ENCODE peak calls at places on chromosome 21, in ten cellular contexts. One of them, this sample, is unnamed.

GRCh38 chr21:38448619-38449186 is 49.6 kb downstream of the ERG start:
- DNase-seq in stomach: no peak
- DNase-seq in esophagus squamous epithelium: no peak
- DNase-seq in CD8-positive, alpha-beta T cell: no peak
- DNase-seq in BE2C: no peak
- DNase-seq in Peyer's patch: no peak
- DNase-seq in astrocyte of the spinal cord: no peak
- DNase-seq in colonic mucosa: no peak
- DNase-seq in lung: no peak
- DNase-seq in endothelial cell: no peak
- DNase-seq in this sample: no peak

GRCh38 chr21:40255665-40256064 is 388.4 kb downstream of the PCP4 start:
- DNase-seq in stomach: no peak
- DNase-seq in esophagus squamous epithelium: no peak
- DNase-seq in CD8-positive, alpha-beta T cell: no peak
- DNase-seq in BE2C: no peak
- DNase-seq in Peyer's patch: no peak
- DNase-seq in astrocyte of the spinal cord: no peak
- DNase-seq in colonic mucosa: no peak
- DNase-seq in lung: no peak
- DNase-seq in endothelial cell: no peak
- DNase-seq in this sample: no peak

GRCh38 chr21:39564200-39564599 is 48.5 kb upstream of the B3GALT5 start:
- DNase-seq in stomach: peak
- DNase-seq in esophagus squamous epithelium: no peak
- DNase-seq in CD8-positive, alpha-beta T cell: no peak
- DNase-seq in BE2C: no peak
- DNase-seq in Peyer's patch: no peak
- DNase-seq in astrocyte of the spinal cord: no peak
- DNase-seq in colonic mucosa: no peak
- DNase-seq in lung: no peak
- DNase-seq in endothelial cell: no peak
- DNase-seq in this sample: no peak

GRCh38 chr21:45087022-45087823 is 12.8 kb downstream of the ADARB1 start:
- DNase-seq in stomach: no peak
- DNase-seq in esophagus squamous epithelium: no peak
- DNase-seq in CD8-positive, alpha-beta T cell: no peak
- DNase-seq in BE2C: no peak
- DNase-seq in Peyer's patch: no peak
- DNase-seq in astrocyte of the spinal cord: peak
- DNase-seq in colonic mucosa: no peak
- DNase-seq in lung: no peak
- DNase-seq in endothelial cell: no peak
- DNase-seq in this sample: no peak

GRCh38 chr21:38802050-38803026 is 3.4 kb upstream of the ETS2 start:
- DNase-seq in stomach: no peak
- DNase-seq in esophagus squamous epithelium: no peak
- DNase-seq in CD8-positive, alpha-beta T cell: no peak
- DNase-seq in BE2C: no peak
- DNase-seq in Peyer's patch: no peak
- DNase-seq in astrocyte of the spinal cord: no peak
- DNase-seq in colonic mucosa: no peak
- DNase-seq in lung: no peak
- DNase-seq in endothelial cell: no peak
- DNase-seq in this sample: no peak

GRCh38 chr21:44392916-44393315 is 39.5 kb downstream of the TRPM2 start:
- DNase-seq in stomach: no peak
- DNase-seq in esophagus squamous epithelium: no peak
- DNase-seq in CD8-positive, alpha-beta T cell: no peak
- DNase-seq in BE2C: no peak
- DNase-seq in Peyer's patch: peak
- DNase-seq in astrocyte of the spinal cord: no peak
- DNase-seq in colonic mucosa: no peak
- DNase-seq in lung: no peak
- DNase-seq in endothelial cell: no peak
- DNase-seq in this sample: no peak

GRCh38 chr21:33660406-33660805 is 18.1 kb downstream of the ITSN1 start:
- DNase-seq in stomach: no peak
- DNase-seq in esophagus squamous epithelium: no peak
- DNase-seq in CD8-positive, alpha-beta T cell: no peak
- DNase-seq in BE2C: no peak
- DNase-seq in Peyer's patch: no peak
- DNase-seq in astrocyte of the spinal cord: peak
- DNase-seq in colonic mucosa: no peak
- DNase-seq in lung: no peak
- DNase-seq in endothelial cell: no peak
- DNase-seq in this sample: no peak

GRCh38 chr21:46100020-46100419 is 2.1 kb downstream of the COL6A2 start:
- DNase-seq in stomach: peak
- DNase-seq in esophagus squamous epithelium: no peak
- DNase-seq in CD8-positive, alpha-beta T cell: no peak
- DNase-seq in BE2C: no peak
- DNase-seq in Peyer's patch: no peak
- DNase-seq in astrocyte of the spinal cord: no peak
- DNase-seq in colonic mucosa: no peak
- DNase-seq in lung: peak
- DNase-seq in endothelial cell: no peak
- DNase-seq in this sample: no peak

GRCh38 chr21:45554477-45555175 is 12.4 kb upstream of the SLC19A1 start:
- DNase-seq in stomach: peak
- DNase-seq in esophagus squamous epithelium: no peak
- DNase-seq in CD8-positive, alpha-beta T cell: peak
- DNase-seq in BE2C: peak
- DNase-seq in Peyer's patch: peak
- DNase-seq in astrocyte of the spinal cord: peak
- DNase-seq in colonic mucosa: peak
- DNase-seq in lung: peak
- DNase-seq in endothelial cell: peak
- DNase-seq in this sample: peak

GRCh38 chr21:27645285-27645684 is 678.4 kb upstream of the ADAMTS5 start:
- DNase-seq in stomach: no peak
- DNase-seq in esophagus squamous epithelium: no peak
- DNase-seq in CD8-positive, alpha-beta T cell: no peak
- DNase-seq in BE2C: no peak
- DNase-seq in Peyer's patch: no peak
- DNase-seq in astrocyte of the spinal cord: peak
- DNase-seq in colonic mucosa: no peak
- DNase-seq in lung: no peak
- DNase-seq in endothelial cell: no peak
- DNase-seq in this sample: no peak

GRCh38 chr21:32102426-32102825 is 176.4 kb downstream of the MIS18A start:
- DNase-seq in stomach: no peak
- DNase-seq in esophagus squamous epithelium: no peak
- DNase-seq in CD8-positive, alpha-beta T cell: no peak
- DNase-seq in BE2C: no peak
- DNase-seq in Peyer's patch: no peak
- DNase-seq in astrocyte of the spinal cord: no peak
- DNase-seq in colonic mucosa: no peak
- DNase-seq in lung: no peak
- DNase-seq in endothelial cell: no peak
- DNase-seq in this sample: no peak

GRCh38 chr21:32096411-32096810 is 182.4 kb downstream of the MIS18A start:
- DNase-seq in stomach: no peak
- DNase-seq in esophagus squamous epithelium: no peak
- DNase-seq in CD8-positive, alpha-beta T cell: no peak
- DNase-seq in BE2C: peak
- DNase-seq in Peyer's patch: no peak
- DNase-seq in astrocyte of the spinal cord: no peak
- DNase-seq in colonic mucosa: no peak
- DNase-seq in lung: no peak
- DNase-seq in endothelial cell: peak
- DNase-seq in this sample: no peak

GRCh38 chr21:32103361-32103760 is 175.5 kb downstream of the MIS18A start:
- DNase-seq in stomach: no peak
- DNase-seq in esophagus squamous epithelium: no peak
- DNase-seq in CD8-positive, alpha-beta T cell: no peak
- DNase-seq in BE2C: no peak
- DNase-seq in Peyer's patch: no peak
- DNase-seq in astrocyte of the spinal cord: no peak
- DNase-seq in colonic mucosa: no peak
- DNase-seq in lung: no peak
- DNase-seq in endothelial cell: no peak
- DNase-seq in this sample: no peak

GRCh38 chr21:32101206-32101763 is 177.6 kb downstream of the MIS18A start:
- DNase-seq in stomach: no peak
- DNase-seq in esophagus squamous epithelium: no peak
- DNase-seq in CD8-positive, alpha-beta T cell: no peak
- DNase-seq in BE2C: no peak
- DNase-seq in Peyer's patch: no peak
- DNase-seq in astrocyte of the spinal cord: no peak
- DNase-seq in colonic mucosa: no peak
- DNase-seq in lung: no peak
- DNase-seq in endothelial cell: no peak
- DNase-seq in this sample: no peak

GRCh38 chr21:32099812-32100416 is 178.9 kb downstream of the MIS18A start:
- DNase-seq in stomach: no peak
- DNase-seq in esophagus squamous epithelium: no peak
- DNase-seq in CD8-positive, alpha-beta T cell: no peak
- DNase-seq in BE2C: no peak
- DNase-seq in Peyer's patch: no peak
- DNase-seq in astrocyte of the spinal cord: no peak
- DNase-seq in colonic mucosa: no peak
- DNase-seq in lung: no peak
- DNase-seq in endothelial cell: no peak
- DNase-seq in this sample: no peak
- TF ChIP-seq CTCF in stomach: no peak
- TF ChIP-seq CTCF in esophagus squamous epithelium: no peak
- TF ChIP-seq CTCF in CD8-positive, alpha-beta T cell: no peak
- TF ChIP-seq CTCF in BE2C: peak
- TF ChIP-seq CTCF in Peyer's patch: no peak
- TF ChIP-seq CTCF in astrocyte of the spinal cord: no peak
- TF ChIP-seq CTCF in colonic mucosa: no peak
- TF ChIP-seq CTCF in lung: no peak
- TF ChIP-seq CTCF in endothelial cell: no peak
- TF ChIP-seq CTCF in this sample: no peak

GRCh38 chr21:37077403-37077802 is 4.3 kb downstream of the TTC3 start:
- DNase-seq in stomach: no peak
- DNase-seq in esophagus squamous epithelium: no peak
- DNase-seq in CD8-positive, alpha-beta T cell: no peak
- DNase-seq in BE2C: no peak
- DNase-seq in Peyer's patch: no peak
- DNase-seq in astrocyte of the spinal cord: no peak
- DNase-seq in colonic mucosa: no peak
- DNase-seq in lung: no peak
- DNase-seq in endothelial cell: no peak
- DNase-seq in this sample: no peak

GRCh38 chr21:37082856-37083611 is 10.0 kb downstream of the TTC3 start:
- DNase-seq in stomach: no peak
- DNase-seq in esophagus squamous epithelium: no peak
- DNase-seq in CD8-positive, alpha-beta T cell: no peak
- DNase-seq in BE2C: no peak
- DNase-seq in Peyer's patch: no peak
- DNase-seq in astrocyte of the spinal cord: no peak
- DNase-seq in colonic mucosa: no peak
- DNase-seq in lung: no peak
- DNase-seq in endothelial cell: no peak
- DNase-seq in this sample: no peak

GRCh38 chr21:37076087-37076486 is 3.0 kb downstream of the TTC3 start:
- DNase-seq in stomach: no peak
- DNase-seq in esophagus squamous epithelium: no peak
- DNase-seq in CD8-positive, alpha-beta T cell: no peak
- DNase-seq in BE2C: no peak
- DNase-seq in Peyer's patch: no peak
- DNase-seq in astrocyte of the spinal cord: no peak
- DNase-seq in colonic mucosa: no peak
- DNase-seq in lung: no peak
- DNase-seq in endothelial cell: no peak
- DNase-seq in this sample: no peak

GRCh38 chr21:37082375-37082774 is 9.3 kb downstream of the TTC3 start:
- DNase-seq in stomach: no peak
- DNase-seq in esophagus squamous epithelium: no peak
- DNase-seq in CD8-positive, alpha-beta T cell: no peak
- DNase-seq in BE2C: no peak
- DNase-seq in Peyer's patch: no peak
- DNase-seq in astrocyte of the spinal cord: no peak
- DNase-seq in colonic mucosa: no peak
- DNase-seq in lung: no peak
- DNase-seq in endothelial cell: no peak
- DNase-seq in this sample: no peak

DNA sequence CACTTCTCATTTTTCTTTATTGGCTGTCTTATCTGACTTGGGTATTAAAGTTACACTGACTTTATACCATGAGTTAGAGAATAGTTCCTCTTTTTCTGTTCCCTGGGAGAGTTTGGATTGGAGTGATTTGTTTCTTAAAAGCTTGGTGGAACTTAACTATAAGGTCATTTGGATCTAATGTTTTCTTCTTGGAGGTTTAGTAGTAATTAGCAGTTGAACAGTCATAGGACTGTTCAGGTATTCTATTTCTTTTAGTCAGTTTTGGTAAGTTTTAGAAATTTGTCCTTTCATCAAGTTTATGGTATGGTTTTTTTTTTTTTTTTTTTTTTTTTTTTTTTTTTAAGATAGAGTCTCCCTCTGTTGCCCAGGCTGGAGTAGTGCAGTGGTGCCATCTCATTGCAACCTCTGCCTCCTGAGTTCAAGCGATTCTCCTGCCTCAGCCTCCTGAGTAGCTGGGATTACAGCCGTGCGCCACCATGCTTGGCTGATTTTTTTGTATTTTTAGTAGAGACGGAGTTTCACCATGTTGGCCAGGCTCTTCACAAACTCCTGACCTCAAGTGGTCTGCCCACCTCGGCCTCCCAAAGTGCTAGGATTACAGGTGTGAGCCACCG is 6.3 kb downstream of the TTC3 start:
- DNase-seq in stomach: no peak
- DNase-seq in esophagus squamous epithelium: no peak
- DNase-seq in CD8-positive, alpha-beta T cell: no peak
- DNase-seq in BE2C: no peak
- DNase-seq in Peyer's patch: no peak
- DNase-seq in astrocyte of the spinal cord: no peak
- DNase-seq in colonic mucosa: no peak
- DNase-seq in lung: no peak
- DNase-seq in endothelial cell: no peak
- DNase-seq in this sample: no peak
- TF ChIP-seq CTCF in stomach: no peak
- TF ChIP-seq CTCF in esophagus squamous epithelium: no peak
- TF ChIP-seq CTCF in CD8-positive, alpha-beta T cell: peak
- TF ChIP-seq CTCF in BE2C: peak
- TF ChIP-seq CTCF in Peyer's patch: peak
- TF ChIP-seq CTCF in astrocyte of the spinal cord: peak
- TF ChIP-seq CTCF in colonic mucosa: peak
- TF ChIP-seq CTCF in lung: no peak
- TF ChIP-seq CTCF in endothelial cell: peak
- TF ChIP-seq CTCF in this sample: peak

GRCh38 chr21:41821756-41822431 is 55.0 kb upstream of the RIPK4 start:
- DNase-seq in stomach: no peak
- DNase-seq in esophagus squamous epithelium: no peak
- DNase-seq in CD8-positive, alpha-beta T cell: no peak
- DNase-seq in BE2C: peak
- DNase-seq in Peyer's patch: no peak
- DNase-seq in astrocyte of the spinal cord: no peak
- DNase-seq in colonic mucosa: no peak
- DNase-seq in lung: no peak
- DNase-seq in endothelial cell: no peak
- DNase-seq in this sample: no peak
- TF ChIP-seq CTCF in stomach: no peak
- TF ChIP-seq CTCF in esophagus squamous epithelium: no peak
- TF ChIP-seq CTCF in CD8-positive, alpha-beta T cell: no peak
- TF ChIP-seq CTCF in BE2C: peak
- TF ChIP-seq CTCF in Peyer's patch: no peak
- TF ChIP-seq CTCF in astrocyte of the spinal cord: no peak
- TF ChIP-seq CTCF in colonic mucosa: no peak
- TF ChIP-seq CTCF in lung: no peak
- TF ChIP-seq CTCF in endothelial cell: no peak
- TF ChIP-seq CTCF in this sample: no peak

GRCh38 chr21:42360317-42360716 is 6.0 kb downstream of the TFF1 start:
- DNase-seq in stomach: no peak
- DNase-seq in esophagus squamous epithelium: no peak
- DNase-seq in CD8-positive, alpha-beta T cell: no peak
- DNase-seq in BE2C: no peak
- DNase-seq in Peyer's patch: no peak
- DNase-seq in astrocyte of the spinal cord: no peak
- DNase-seq in colonic mucosa: no peak
- DNase-seq in lung: no peak
- DNase-seq in endothelial cell: no peak
- DNase-seq in this sample: no peak
- TF ChIP-seq CTCF in stomach: no peak
- TF ChIP-seq CTCF in esophagus squamous epithelium: no peak
- TF ChIP-seq CTCF in CD8-positive, alpha-beta T cell: no peak
- TF ChIP-seq CTCF in BE2C: peak
- TF ChIP-seq CTCF in Peyer's patch: peak
- TF ChIP-seq CTCF in astrocyte of the spinal cord: no peak
- TF ChIP-seq CTCF in colonic mucosa: no peak
- TF ChIP-seq CTCF in lung: no peak
- TF ChIP-seq CTCF in endothelial cell: no peak
- TF ChIP-seq CTCF in this sample: no peak

This sample was measured in glutamatergic neuron.